ENCODE peak calls at places on chromosome 19, in seven cellular contexts. One of them, this sample, is unnamed.

GRCh38 chr19:49932041-49932451 is 2.7 kb upstream of the NUP62 start:
- DNase-seq in GM12865: no peak
- DNase-seq in T-helper 2 cell: no peak
- DNase-seq in naive thymus-derived CD8-positive, alpha-beta T cell: no peak
- DNase-seq in HTR-8/SVneo: no peak
- DNase-seq in upper lobe of right lung: no peak
- DNase-seq in NCI-H460: no peak
- DNase-seq in this sample: no peak

GRCh38 chr19:50790898-50791562 is 815 bp downstream of the ACP4 start:
- DNase-seq in GM12865: no peak
- DNase-seq in T-helper 2 cell: no peak
- DNase-seq in naive thymus-derived CD8-positive, alpha-beta T cell: no peak
- DNase-seq in HTR-8/SVneo: no peak
- DNase-seq in upper lobe of right lung: no peak
- DNase-seq in NCI-H460: no peak
- DNase-seq in this sample: no peak

GRCh38 chr19:15210323-15210774 is 9.6 kb upstream of the NOTCH3 start:
- DNase-seq in GM12865: no peak
- DNase-seq in T-helper 2 cell: no peak
- DNase-seq in naive thymus-derived CD8-positive, alpha-beta T cell: no peak
- DNase-seq in HTR-8/SVneo: peak
- DNase-seq in upper lobe of right lung: peak
- DNase-seq in NCI-H460: peak
- DNase-seq in this sample: peak

GRCh38 chr19:47433121-47433520 is 13.8 kb upstream of the MEIS3 start:
- DNase-seq in GM12865: no peak
- DNase-seq in T-helper 2 cell: no peak
- DNase-seq in naive thymus-derived CD8-positive, alpha-beta T cell: no peak
- DNase-seq in HTR-8/SVneo: no peak
- DNase-seq in upper lobe of right lung: no peak
- DNase-seq in NCI-H460: no peak
- DNase-seq in this sample: no peak

GRCh38 chr19:40598121-40598917 is 2.9 kb upstream of the LTBP4 start:
- DNase-seq in GM12865: peak
- DNase-seq in T-helper 2 cell: peak
- DNase-seq in naive thymus-derived CD8-positive, alpha-beta T cell: peak
- DNase-seq in HTR-8/SVneo: peak
- DNase-seq in upper lobe of right lung: peak
- DNase-seq in NCI-H460: peak
- DNase-seq in this sample: peak

GRCh38 chr19:7442423-7442822 is 46.4 kb downstream of the PEX11G start:
- DNase-seq in GM12865: no peak
- DNase-seq in T-helper 2 cell: no peak
- DNase-seq in naive thymus-derived CD8-positive, alpha-beta T cell: no peak
- DNase-seq in HTR-8/SVneo: no peak
- DNase-seq in upper lobe of right lung: no peak
- DNase-seq in NCI-H460: no peak
- DNase-seq in this sample: no peak

GRCh38 chr19:39297931-39298634 is 1.9 kb downstream of the IFNL1 start:
- DNase-seq in GM12865: no peak
- DNase-seq in T-helper 2 cell: no peak
- DNase-seq in naive thymus-derived CD8-positive, alpha-beta T cell: peak
- DNase-seq in HTR-8/SVneo: no peak
- DNase-seq in upper lobe of right lung: peak
- DNase-seq in NCI-H460: no peak
- DNase-seq in this sample: no peak

GRCh38 chr19:36060430-36060829 is 5.7 kb downstream of the WDR62 start:
- DNase-seq in GM12865: peak
- DNase-seq in T-helper 2 cell: no peak
- DNase-seq in naive thymus-derived CD8-positive, alpha-beta T cell: no peak
- DNase-seq in HTR-8/SVneo: peak
- DNase-seq in upper lobe of right lung: no peak
- DNase-seq in NCI-H460: no peak
- DNase-seq in this sample: no peak

GRCh38 chr19:48368942-48369341 is 4.8 kb downstream of the SYNGR4 start:
- DNase-seq in GM12865: no peak
- DNase-seq in T-helper 2 cell: no peak
- DNase-seq in naive thymus-derived CD8-positive, alpha-beta T cell: no peak
- DNase-seq in HTR-8/SVneo: no peak
- DNase-seq in upper lobe of right lung: no peak
- DNase-seq in NCI-H460: no peak
- DNase-seq in this sample: no peak

GRCh38 chr19:46030861-46031550 is 8.2 kb upstream of the PGLYRP1 start:
- DNase-seq in GM12865: no peak
- DNase-seq in T-helper 2 cell: no peak
- DNase-seq in naive thymus-derived CD8-positive, alpha-beta T cell: no peak
- DNase-seq in HTR-8/SVneo: no peak
- DNase-seq in upper lobe of right lung: no peak
- DNase-seq in NCI-H460: no peak
- DNase-seq in this sample: peak

GRCh38 chr19:45852145-45852750 is 10.7 kb downstream of the SYMPK start:
- DNase-seq in GM12865: no peak
- DNase-seq in T-helper 2 cell: no peak
- DNase-seq in naive thymus-derived CD8-positive, alpha-beta T cell: no peak
- DNase-seq in HTR-8/SVneo: no peak
- DNase-seq in upper lobe of right lung: no peak
- DNase-seq in NCI-H460: no peak
- DNase-seq in this sample: no peak

GRCh38 chr19:7899751-7900352 is 3.8 kb upstream of the MAP2K7 start:
- DNase-seq in GM12865: no peak
- DNase-seq in T-helper 2 cell: no peak
- DNase-seq in naive thymus-derived CD8-positive, alpha-beta T cell: no peak
- DNase-seq in HTR-8/SVneo: no peak
- DNase-seq in upper lobe of right lung: no peak
- DNase-seq in NCI-H460: no peak
- DNase-seq in this sample: no peak

GRCh38 chr19:45177817-45178261 is at the start of gene TRAPPC6A:
- DNase-seq in GM12865: no peak
- DNase-seq in T-helper 2 cell: no peak
- DNase-seq in naive thymus-derived CD8-positive, alpha-beta T cell: no peak
- DNase-seq in HTR-8/SVneo: no peak
- DNase-seq in upper lobe of right lung: no peak
- DNase-seq in NCI-H460: no peak
- DNase-seq in this sample: peak

GRCh38 chr19:10625762-10626138 is 397 bp downstream of the SLC44A2 start:
- DNase-seq in GM12865: no peak
- DNase-seq in T-helper 2 cell: no peak
- DNase-seq in naive thymus-derived CD8-positive, alpha-beta T cell: no peak
- DNase-seq in HTR-8/SVneo: no peak
- DNase-seq in upper lobe of right lung: no peak
- DNase-seq in NCI-H460: no peak
- DNase-seq in this sample: no peak

GRCh38 chr19:19256072-19256969 is 16.8 kb downstream of the TM6SF2 start:
- DNase-seq in GM12865: no peak
- DNase-seq in T-helper 2 cell: no peak
- DNase-seq in naive thymus-derived CD8-positive, alpha-beta T cell: no peak
- DNase-seq in HTR-8/SVneo: no peak
- DNase-seq in upper lobe of right lung: no peak
- DNase-seq in NCI-H460: no peak
- DNase-seq in this sample: no peak

GRCh38 chr19:51084505-51084904 is 1.8 kb upstream of the KLK14 start:
- DNase-seq in GM12865: no peak
- DNase-seq in T-helper 2 cell: no peak
- DNase-seq in naive thymus-derived CD8-positive, alpha-beta T cell: no peak
- DNase-seq in HTR-8/SVneo: no peak
- DNase-seq in upper lobe of right lung: peak
- DNase-seq in NCI-H460: no peak
- DNase-seq in this sample: no peak

GRCh38 chr19:7862413-7862951 is 11.7 kb downstream of the PRR36 start:
- DNase-seq in GM12865: peak
- DNase-seq in T-helper 2 cell: peak
- DNase-seq in naive thymus-derived CD8-positive, alpha-beta T cell: peak
- DNase-seq in HTR-8/SVneo: no peak
- DNase-seq in upper lobe of right lung: peak
- DNase-seq in NCI-H460: no peak
- DNase-seq in this sample: no peak

GRCh38 chr19:48737360-48737998 is 2.9 kb downstream of the RASIP1 start:
- DNase-seq in GM12865: no peak
- DNase-seq in T-helper 2 cell: no peak
- DNase-seq in naive thymus-derived CD8-positive, alpha-beta T cell: no peak
- DNase-seq in HTR-8/SVneo: no peak
- DNase-seq in upper lobe of right lung: no peak
- DNase-seq in NCI-H460: no peak
- DNase-seq in this sample: no peak

GRCh38 chr19:489418-490196 is 6.7 kb upstream of the MADCAM1 start:
- DNase-seq in GM12865: no peak
- DNase-seq in T-helper 2 cell: no peak
- DNase-seq in naive thymus-derived CD8-positive, alpha-beta T cell: no peak
- DNase-seq in HTR-8/SVneo: no peak
- DNase-seq in upper lobe of right lung: no peak
- DNase-seq in NCI-H460: no peak
- DNase-seq in this sample: no peak